ENCODE peak calls at places on chromosomes 5 and 9, in six cellular contexts. D is activated CD8-positive, alpha-beta memory T cell treated with anti-CD3 and anti-CD28 coated beads for 48 hours; Z is cardiac septum; E is tibial artery; Q is NCI-H1105; Y is activated CD8-positive, alpha-beta T cell treated with anti-CD3 and anti-CD28 coated beads for 36 hours. H is an unnamed sample.

GRCh38 chr9:34988218-34989055 is 1.1 kb upstream of the DNAJB5 start:
- DNase-seq in Y (peak; percentile 80), D (no peak), E (peak; percentile 78), Q (no peak), Z (no peak), H (no peak)

GRCh38 chr5:84168841-84169240 is 215.8 kb downstream of the EDIL3 start:
- DNase-seq in Q (no peak), Y (no peak), E (no peak), D (no peak), Z (no peak), H (no peak)

GRCh38 chr5:92283521-92283920 is 900.4 kb upstream of the ARRDC3 start:
- DNase-seq in D (no peak), Q (no peak), E (no peak), Y (no peak), Z (no peak), H (no peak)

GRCh38 chr5:15693933-15694332 is 194.0 kb downstream of the FBXL7 start:
- DNase-seq in Y (no peak), Q (no peak), D (no peak), E (no peak), Z (no peak), H (no peak)

GRCh38 chr9:23850242-23851023 is 24.4 kb upstream of the ELAVL2 start:
- DNase-seq in E (no peak), Y (no peak), Z (no peak), Q (peak; percentile 12), D (no peak), H (no peak)

GRCh38 chr5:138953370-138954256 is 78.5 kb upstream of the LRRTM2 start:
- DNase-seq in Z (peak; percentile 95), E (peak; percentile 92), D (no peak), Y (peak; percentile 33), Q (no peak), H (no peak)

GRCh38 chr5:169805527-169805934 is 168.5 kb downstream of the DOCK2 start:
- DNase-seq in Z (no peak), D (peak; percentile 25), Q (no peak), Y (peak; percentile 81), E (no peak), H (no peak)

GRCh38 chr9:91681461-91682305 is 258.1 kb upstream of the NFIL3 start:
- DNase-seq in Z (peak; percentile 87), D (peak; percentile 25), Y (peak; percentile 84), E (peak; percentile 77), Q (no peak), H (peak; percentile 68)

GRCh38 chr9:26260238-26260637 is 582.0 kb upstream of the TUSC1 start:
- DNase-seq in Z (no peak), E (no peak), Y (no peak), Q (no peak), D (no peak), H (no peak)

GRCh38 chr5:82635561-82636288 is 357.6 kb upstream of the RPS23 start:
- DNase-seq in Y (no peak), D (no peak), Q (no peak), Z (no peak), E (no peak), H (no peak)

GRCh38 chr5:174010365-174010764 is 21.4 kb downstream of the C5orf47 start:
- DNase-seq in Y (no peak), Q (no peak), Z (no peak), E (no peak), D (no peak), H (no peak)

GRCh38 chr5:17056056-17056690 is 120.1 kb upstream of the MYO10 start:
- DNase-seq in Q (no peak), Z (no peak), E (no peak), D (no peak), Y (no peak), H (no peak)

GRCh38 chr5:126070481-126070880 is 352.7 kb upstream of the GRAMD2B start:
- DNase-seq in Y (no peak), D (no peak), Z (no peak), E (no peak), Q (no peak), H (no peak)

GRCh38 chr5:135729582-135729879 is 104.9 kb upstream of the SLC25A48 start:
- DNase-seq in Y (no peak), E (no peak), Q (no peak), Z (no peak), D (no peak), H (no peak)

GRCh38 chr5:134195666-134196065 is 18.9 kb upstream of the SKP1 start:
- DNase-seq in D (no peak), Q (no peak), E (no peak), Y (no peak), Z (no peak), H (no peak)

GRCh38 chr5:141822134-141822533 is 56.1 kb downstream of the PCDH1 start:
- DNase-seq in Y (no peak), Z (no peak), D (no peak), Q (no peak), E (peak; percentile 78), H (no peak)

GRCh38 chr9:27784999-27785713 is 211.9 kb upstream of the C9orf72 start:
- DNase-seq in Z (no peak), Q (no peak), Y (peak; percentile 56), E (no peak), D (no peak), H (no peak)

GRCh38 chr5:141507387-141508091 is 18.7 kb downstream of the PCDHGC5 start:
- DNase-seq in E (no peak), Z (no peak), D (no peak), Y (no peak), Q (no peak), H (no peak)

GRCh38 chr9:72300884-72301283 is 64.1 kb downstream of the ZFAND5 start:
- DNase-seq in D (no peak), Z (no peak), Y (no peak), E (no peak), Q (no peak), H (no peak)

GRCh38 chr9:70260007-70260443 is 1.2 kb downstream of the SMC5 start:
- DNase-seq in D (no peak), Y (no peak), Q (no peak), Z (no peak), E (no peak), H (no peak)

GRCh38 chr5:172868924-172869565 is 35.0 kb downstream of the ERGIC1 start:
- DNase-seq in D (no peak), Y (peak; percentile 26), Q (no peak), Z (no peak), E (peak; percentile 97), H (peak; percentile 62)

GRCh38 chr9:107830479-107830878 is 340.9 kb upstream of the KLF4 start:
- DNase-seq in Z (no peak), E (no peak), Y (no peak), D (no peak), Q (no peak), H (no peak)

GRCh38 chr9:17342696-17343095 is 207.9 kb downstream of the CNTLN start:
- DNase-seq in E (no peak), Z (no peak), Y (no peak), Q (no peak), D (no peak), H (no peak)

GRCh38 chr9:125911861-125912260 is 164.7 kb downstream of the PBX3 start:
- DNase-seq in Z (no peak), Q (peak; percentile 61), Y (no peak), D (no peak), E (no peak), H (no peak)

GRCh38 chr9:137449081-137449844 is 8.1 kb upstream of the ENTPD8 start:
- DNase-seq in Q (no peak), Y (no peak), E (no peak), D (no peak), Z (peak; percentile 76), H (no peak)

GRCh38 chr5:99636663-99637062 is 707.9 kb upstream of the CHD1 start:
- DNase-seq in E (no peak), Q (no peak), Y (no peak), D (no peak), Z (no peak), H (no peak)

GRCh38 chr9:27447036-27447700 is 76.9 kb upstream of the IFNK start:
- DNase-seq in E (no peak), Y (no peak), Z (no peak), D (no peak), Q (no peak), H (no peak)

GRCh38 chr9:119963798-119964372 is 594.6 kb upstream of the BRINP1 start:
- DNase-seq in Z (no peak), E (no peak), Y (no peak), D (no peak), Q (no peak), H (no peak)

GRCh38 chr5:178532666-178533065 is 57.5 kb downstream of the COL23A1 start:
- DNase-seq in D (no peak), Q (no peak), E (no peak), Z (peak; percentile 26), Y (no peak), H (no peak)

GRCh38 chr5:112379541-112380325 is 39.3 kb downstream of the EPB41L4A start:
- DNase-seq in Q (no peak), E (no peak), D (no peak), Y (no peak), Z (no peak), H (no peak)

GRCh38 chr9:135244751-135245221 is 157.3 kb downstream of the OLFM1 start:
- DNase-seq in E (no peak), Q (peak; percentile 64), Y (no peak), Z (peak; percentile 71), D (no peak), H (no peak)

GRCh38 chr5:151288180-151288579 is 15.4 kb downstream of the SLC36A3 start:
- DNase-seq in Z (no peak), Y (no peak), E (no peak), Q (no peak), D (no peak), H (no peak)

GRCh38 chr5:173680660-173681242 is 64.3 kb upstream of the BOD1 start:
- DNase-seq in Y (no peak), Z (no peak), E (no peak), Q (no peak), D (no peak), H (no peak)

GRCh38 chr5:148873690-148874485 is 47.5 kb downstream of the ADRB2 start:
- DNase-seq in D (no peak), Z (no peak), Q (no peak), E (no peak), Y (no peak), H (no peak)

GRCh38 chr9:19648672-19649071 is 140.2 kb downstream of the SLC24A2 start:
- DNase-seq in E (no peak), Z (no peak), D (no peak), Y (no peak), Q (no peak), H (no peak)

GRCh38 chr5:74034738-74035137 is 408.7 kb downstream of the ARHGEF28 start:
- DNase-seq in Z (no peak), E (no peak), D (no peak), Y (no peak), Q (no peak), H (no peak)

GRCh38 chr5:58751222-58751621 is 168.3 kb downstream of the RAB3C start:
- DNase-seq in Z (no peak), Q (no peak), E (no peak), D (no peak), Y (peak; percentile 9), H (no peak)

GRCh38 chr5:173010021-173010420 is 26.4 kb downstream of the ATP6V0E1 start:
- DNase-seq in D (no peak), Q (no peak), Y (peak; percentile 43), E (no peak), Z (no peak), H (no peak)